ENCODE peak calls at places on chromosomes 16 and 17, in six cellular contexts. One of them, this sample, is unnamed.
A peak's percentile ranks its signal among the peaks of the same experiment; 100 is the strongest.

GRCh38 chr17:48490391-48491026 is 40.3 kb downstream of the HOXB1 start:
- DNase-seq in stimulated activated CD4-positive, alpha-beta T cell treated with anti-CD3 and anti-CD28 coated beads, Interleukin-12 subunit alpha, Interleukin-12 subunit beta, amount 100 ng/mL, for 4 hours: no peak
- DNase-seq in NCI-H2029 treated with DMSO at 0.1 percent for 48 hours: no peak
- DNase-seq in HT-29: peak; percentile 68
- DNase-seq in CD14-positive monocyte: no peak
- DNase-seq in neural progenitor cell: no peak
- DNase-seq in this sample: no peak

GRCh38 chr16:84700518-84701277 is 898 bp downstream of the USP10 start:
- DNase-seq in stimulated activated CD4-positive, alpha-beta T cell treated with anti-CD3 and anti-CD28 coated beads, Interleukin-12 subunit alpha, Interleukin-12 subunit beta, amount 100 ng/mL, for 4 hours: peak; percentile 28
- DNase-seq in NCI-H2029 treated with DMSO at 0.1 percent for 48 hours: no peak
- DNase-seq in HT-29: peak; percentile 38
- DNase-seq in CD14-positive monocyte: no peak
- DNase-seq in neural progenitor cell: peak; percentile 70
- DNase-seq in this sample: peak; percentile 45

GRCh38 chr16:53045554-53046250 is 7.0 kb downstream of the CHD9NB start:
- DNase-seq in stimulated activated CD4-positive, alpha-beta T cell treated with anti-CD3 and anti-CD28 coated beads, Interleukin-12 subunit alpha, Interleukin-12 subunit beta, amount 100 ng/mL, for 4 hours: no peak
- DNase-seq in NCI-H2029 treated with DMSO at 0.1 percent for 48 hours: no peak
- DNase-seq in HT-29: peak; percentile 38
- DNase-seq in CD14-positive monocyte: no peak
- DNase-seq in neural progenitor cell: no peak
- DNase-seq in this sample: no peak

GRCh38 chr17:55769625-55770000 is 18.8 kb downstream of the PCTP start:
- DNase-seq in stimulated activated CD4-positive, alpha-beta T cell treated with anti-CD3 and anti-CD28 coated beads, Interleukin-12 subunit alpha, Interleukin-12 subunit beta, amount 100 ng/mL, for 4 hours: no peak
- DNase-seq in NCI-H2029 treated with DMSO at 0.1 percent for 48 hours: no peak
- DNase-seq in HT-29: no peak
- DNase-seq in CD14-positive monocyte: peak; percentile 50
- DNase-seq in neural progenitor cell: no peak
- DNase-seq in this sample: no peak

GRCh38 chr17:82664701-82665182 is 16.5 kb upstream of the WDR45B start:
- DNase-seq in stimulated activated CD4-positive, alpha-beta T cell treated with anti-CD3 and anti-CD28 coated beads, Interleukin-12 subunit alpha, Interleukin-12 subunit beta, amount 100 ng/mL, for 4 hours: no peak
- DNase-seq in NCI-H2029 treated with DMSO at 0.1 percent for 48 hours: no peak
- DNase-seq in HT-29: no peak
- DNase-seq in CD14-positive monocyte: no peak
- DNase-seq in neural progenitor cell: peak; percentile 44
- DNase-seq in this sample: no peak

GRCh38 chr17:9897569-9897968 is 7.5 kb downstream of the RCVRN start:
- DNase-seq in stimulated activated CD4-positive, alpha-beta T cell treated with anti-CD3 and anti-CD28 coated beads, Interleukin-12 subunit alpha, Interleukin-12 subunit beta, amount 100 ng/mL, for 4 hours: no peak
- DNase-seq in NCI-H2029 treated with DMSO at 0.1 percent for 48 hours: no peak
- DNase-seq in HT-29: no peak
- DNase-seq in CD14-positive monocyte: no peak
- DNase-seq in neural progenitor cell: peak; percentile 62
- DNase-seq in this sample: no peak

GRCh38 chr17:30290696-30291570 is 811 bp downstream of the BLMH start:
- DNase-seq in stimulated activated CD4-positive, alpha-beta T cell treated with anti-CD3 and anti-CD28 coated beads, Interleukin-12 subunit alpha, Interleukin-12 subunit beta, amount 100 ng/mL, for 4 hours: peak; percentile 28
- DNase-seq in NCI-H2029 treated with DMSO at 0.1 percent for 48 hours: peak; percentile 26
- DNase-seq in HT-29: peak; percentile 42
- DNase-seq in CD14-positive monocyte: no peak
- DNase-seq in neural progenitor cell: peak; percentile 79
- DNase-seq in this sample: peak; percentile 64

GRCh38 chr16:81101702-81102101 is 5.5 kb upstream of the GCSH start:
- DNase-seq in stimulated activated CD4-positive, alpha-beta T cell treated with anti-CD3 and anti-CD28 coated beads, Interleukin-12 subunit alpha, Interleukin-12 subunit beta, amount 100 ng/mL, for 4 hours: no peak
- DNase-seq in NCI-H2029 treated with DMSO at 0.1 percent for 48 hours: no peak
- DNase-seq in HT-29: no peak
- DNase-seq in CD14-positive monocyte: no peak
- DNase-seq in neural progenitor cell: no peak
- DNase-seq in this sample: no peak

GRCh38 chr16:88862968-88863367 is 3.5 kb downstream of the PABPN1L start:
- DNase-seq in stimulated activated CD4-positive, alpha-beta T cell treated with anti-CD3 and anti-CD28 coated beads, Interleukin-12 subunit alpha, Interleukin-12 subunit beta, amount 100 ng/mL, for 4 hours: no peak
- DNase-seq in NCI-H2029 treated with DMSO at 0.1 percent for 48 hours: no peak
- DNase-seq in HT-29: no peak
- DNase-seq in CD14-positive monocyte: no peak
- DNase-seq in neural progenitor cell: no peak
- DNase-seq in this sample: no peak